ENCODE peak calls at places on chromosomes 11 and 22, in seven cellular contexts. One of them, this sample, is unnamed.

GRCh38 chr22:45584121-45584570 is 81.5 kb downstream of the FBLN1 start:
- ATAC-seq in stimulated activated memory B cell treated with anti-CD40 and anti-IgM and Interleukin-4, amounts not matched to agents 10 μg/mL and 1 μg/mL and 100 μg/mL, for 72 hours: no peak
- ATAC-seq in activated T-cell treated with anti-CD3 and anti-CD28 coated beads, Interleukin-2, amount 50 U/mL, for 72 hours: no peak
- ATAC-seq in left lobe of liver: no peak
- ATAC-seq in pancreas: peak
- ATAC-seq in mucosa of descending colon: no peak
- ATAC-seq in activated CD8-positive, alpha-beta T cell treated with anti-CD3 and anti-CD28 coated beads for 36 hours: no peak
- ATAC-seq in this sample: no peak

GRCh38 chr11:95119361-95120060 is 29.9 kb downstream of the ENDOD1 start:
- ATAC-seq in pancreas: no peak
- ATAC-seq in stimulated activated memory B cell treated with anti-CD40 and anti-IgM and Interleukin-4, amounts not matched to agents 10 μg/mL and 1 μg/mL and 100 μg/mL, for 72 hours: no peak
- ATAC-seq in mucosa of descending colon: peak
- ATAC-seq in left lobe of liver: no peak
- ATAC-seq in activated T-cell treated with anti-CD3 and anti-CD28 coated beads, Interleukin-2, amount 50 U/mL, for 72 hours: peak
- ATAC-seq in activated CD8-positive, alpha-beta T cell treated with anti-CD3 and anti-CD28 coated beads for 36 hours: peak
- ATAC-seq in this sample: no peak

GRCh38 chr22:39592104-39593060 is 21.8 kb downstream of the CACNA1I start:
- ATAC-seq in stimulated activated memory B cell treated with anti-CD40 and anti-IgM and Interleukin-4, amounts not matched to agents 10 μg/mL and 1 μg/mL and 100 μg/mL, for 72 hours: no peak
- ATAC-seq in activated CD8-positive, alpha-beta T cell treated with anti-CD3 and anti-CD28 coated beads for 36 hours: no peak
- ATAC-seq in activated T-cell treated with anti-CD3 and anti-CD28 coated beads, Interleukin-2, amount 50 U/mL, for 72 hours: no peak
- ATAC-seq in mucosa of descending colon: peak
- ATAC-seq in left lobe of liver: no peak
- ATAC-seq in pancreas: peak
- ATAC-seq in this sample: no peak

GRCh38 chr22:35705141-35705540 is 12.5 kb upstream of the APOL5 start:
- ATAC-seq in mucosa of descending colon: no peak
- ATAC-seq in activated T-cell treated with anti-CD3 and anti-CD28 coated beads, Interleukin-2, amount 50 U/mL, for 72 hours: no peak
- ATAC-seq in stimulated activated memory B cell treated with anti-CD40 and anti-IgM and Interleukin-4, amounts not matched to agents 10 μg/mL and 1 μg/mL and 100 μg/mL, for 72 hours: no peak
- ATAC-seq in activated CD8-positive, alpha-beta T cell treated with anti-CD3 and anti-CD28 coated beads for 36 hours: no peak
- ATAC-seq in left lobe of liver: no peak
- ATAC-seq in pancreas: no peak
- ATAC-seq in this sample: no peak

GRCh38 chr22:27199354-27199753 is 542.0 kb downstream of the MIAT start:
- ATAC-seq in stimulated activated memory B cell treated with anti-CD40 and anti-IgM and Interleukin-4, amounts not matched to agents 10 μg/mL and 1 μg/mL and 100 μg/mL, for 72 hours: no peak
- ATAC-seq in pancreas: no peak
- ATAC-seq in mucosa of descending colon: no peak
- ATAC-seq in left lobe of liver: no peak
- ATAC-seq in activated T-cell treated with anti-CD3 and anti-CD28 coated beads, Interleukin-2, amount 50 U/mL, for 72 hours: no peak
- ATAC-seq in activated CD8-positive, alpha-beta T cell treated with anti-CD3 and anti-CD28 coated beads for 36 hours: no peak
- ATAC-seq in this sample: no peak

GRCh38 chr11:112247198-112247597 is 13.5 kb downstream of the PLET1 start:
- ATAC-seq in stimulated activated memory B cell treated with anti-CD40 and anti-IgM and Interleukin-4, amounts not matched to agents 10 μg/mL and 1 μg/mL and 100 μg/mL, for 72 hours: no peak
- ATAC-seq in pancreas: no peak
- ATAC-seq in activated T-cell treated with anti-CD3 and anti-CD28 coated beads, Interleukin-2, amount 50 U/mL, for 72 hours: no peak
- ATAC-seq in left lobe of liver: no peak
- ATAC-seq in mucosa of descending colon: no peak
- ATAC-seq in activated CD8-positive, alpha-beta T cell treated with anti-CD3 and anti-CD28 coated beads for 36 hours: no peak
- ATAC-seq in this sample: no peak

GRCh38 chr22:42315392-42315756 is 44.9 kb upstream of the TCF20 start:
- ATAC-seq in stimulated activated memory B cell treated with anti-CD40 and anti-IgM and Interleukin-4, amounts not matched to agents 10 μg/mL and 1 μg/mL and 100 μg/mL, for 72 hours: no peak
- ATAC-seq in activated T-cell treated with anti-CD3 and anti-CD28 coated beads, Interleukin-2, amount 50 U/mL, for 72 hours: no peak
- ATAC-seq in activated CD8-positive, alpha-beta T cell treated with anti-CD3 and anti-CD28 coated beads for 36 hours: no peak
- ATAC-seq in left lobe of liver: no peak
- ATAC-seq in pancreas: no peak
- ATAC-seq in mucosa of descending colon: peak
- ATAC-seq in this sample: no peak

GRCh38 chr11:128174465-128175101 is 412.8 kb downstream of the ETS1 start:
- ATAC-seq in mucosa of descending colon: no peak
- ATAC-seq in activated CD8-positive, alpha-beta T cell treated with anti-CD3 and anti-CD28 coated beads for 36 hours: peak
- ATAC-seq in stimulated activated memory B cell treated with anti-CD40 and anti-IgM and Interleukin-4, amounts not matched to agents 10 μg/mL and 1 μg/mL and 100 μg/mL, for 72 hours: no peak
- ATAC-seq in left lobe of liver: no peak
- ATAC-seq in pancreas: no peak
- ATAC-seq in activated T-cell treated with anti-CD3 and anti-CD28 coated beads, Interleukin-2, amount 50 U/mL, for 72 hours: no peak
- ATAC-seq in this sample: no peak

GRCh38 chr11:107970049-107970448 is 38.6 kb upstream of the CUL5 start:
- ATAC-seq in activated CD8-positive, alpha-beta T cell treated with anti-CD3 and anti-CD28 coated beads for 36 hours: no peak
- ATAC-seq in mucosa of descending colon: no peak
- ATAC-seq in left lobe of liver: no peak
- ATAC-seq in stimulated activated memory B cell treated with anti-CD40 and anti-IgM and Interleukin-4, amounts not matched to agents 10 μg/mL and 1 μg/mL and 100 μg/mL, for 72 hours: no peak
- ATAC-seq in pancreas: no peak
- ATAC-seq in activated T-cell treated with anti-CD3 and anti-CD28 coated beads, Interleukin-2, amount 50 U/mL, for 72 hours: no peak
- ATAC-seq in this sample: no peak

GRCh38 chr11:8604078-8604723 is 10.2 kb upstream of the STK33 start:
- ATAC-seq in left lobe of liver: peak
- ATAC-seq in pancreas: peak
- ATAC-seq in activated T-cell treated with anti-CD3 and anti-CD28 coated beads, Interleukin-2, amount 50 U/mL, for 72 hours: peak
- ATAC-seq in stimulated activated memory B cell treated with anti-CD40 and anti-IgM and Interleukin-4, amounts not matched to agents 10 μg/mL and 1 μg/mL and 100 μg/mL, for 72 hours: peak
- ATAC-seq in activated CD8-positive, alpha-beta T cell treated with anti-CD3 and anti-CD28 coated beads for 36 hours: peak
- ATAC-seq in mucosa of descending colon: peak
- ATAC-seq in this sample: peak

GRCh38 chr11:18383388-18384156 is 10.8 kb upstream of the LDHA start:
- ATAC-seq in activated CD8-positive, alpha-beta T cell treated with anti-CD3 and anti-CD28 coated beads for 36 hours: peak
- ATAC-seq in left lobe of liver: peak
- ATAC-seq in pancreas: peak
- ATAC-seq in mucosa of descending colon: peak
- ATAC-seq in stimulated activated memory B cell treated with anti-CD40 and anti-IgM and Interleukin-4, amounts not matched to agents 10 μg/mL and 1 μg/mL and 100 μg/mL, for 72 hours: peak
- ATAC-seq in activated T-cell treated with anti-CD3 and anti-CD28 coated beads, Interleukin-2, amount 50 U/mL, for 72 hours: peak
- ATAC-seq in this sample: peak

This sample was measured in activated CD4-positive, CD25-positive, alpha-beta regulatory T cell treated with anti-CD3 and anti-CD28 coated beads, Interleukin-2, amount 50 U/mL, for 24 hours.